ENCODE peak calls at places on chromosomes 11 and 22, in seven cellular contexts. Q, T, V, X, B, P and H are unnamed samples.

GRCh38 chr11:11468919-11469318 is 115.9 kb upstream of the CSNK2A3 start:
- DNase-seq in Q (peak; percentile 48), T (no peak), V (no peak), X (no peak), B (no peak), P (no peak), H (no peak)

GRCh38 chr22:48899523-48900326 is 927.9 kb downstream of the BRD1 start:
- DNase-seq in Q (no peak), T (no peak), V (no peak), X (no peak), B (no peak), P (no peak), H (no peak)

GRCh38 chr11:94860333-94860732 is 92.2 kb downstream of the AMOTL1 start:
- DNase-seq in Q (no peak), T (no peak), V (no peak), X (no peak), B (no peak), P (no peak), H (no peak)

GRCh38 chr11:114026355-114026754 is 33.2 kb upstream of the ZBTB16 start:
- DNase-seq in Q (no peak), T (peak; percentile 10), V (no peak), X (no peak), B (no peak), P (no peak), H (no peak)

GRCh38 chr22:42399315-42400271 is 32.6 kb downstream of the NFAM1 start:
- DNase-seq in Q (no peak), T (no peak), V (no peak), X (no peak), B (no peak), P (no peak), H (peak; percentile 39)

GRCh38 chr11:65506770-65507485 is 8.1 kb downstream of the MALAT1 start:
- DNase-seq in Q (peak; percentile 64), T (no peak), V (no peak), X (peak; percentile 55), B (no peak), P (no peak), H (no peak)

GRCh38 chr11:113457784-113458183 is 17.4 kb downstream of the DRD2 start:
- DNase-seq in Q (no peak), T (no peak), V (no peak), X (no peak), B (no peak), P (no peak), H (no peak)

GRCh38 chr11:76577199-76577920 is 93.2 kb downstream of the LRRC32 start:
- DNase-seq in Q (no peak), T (no peak), V (no peak), X (peak; percentile 92), B (peak; percentile 86), P (peak; percentile 97), H (no peak)

GRCh38 chr11:113736323-113736722 is 30.2 kb upstream of the TMPRSS5 start:
- DNase-seq in Q (no peak), T (no peak), V (no peak), X (no peak), B (no peak), P (no peak), H (no peak)

GRCh38 chr11:78138694-78139421 is 568 bp downstream of the ALG8 start:
- DNase-seq in Q (no peak), T (no peak), V (peak; percentile 31), X (peak; percentile 39), B (peak; percentile 57), P (peak; percentile 31), H (no peak)

GRCh38 chr11:101428918-101429317 is 154.9 kb downstream of the TRPC6 start:
- DNase-seq in Q (no peak), T (no peak), V (no peak), X (no peak), B (peak; percentile 30), P (no peak), H (no peak)

DNA sequence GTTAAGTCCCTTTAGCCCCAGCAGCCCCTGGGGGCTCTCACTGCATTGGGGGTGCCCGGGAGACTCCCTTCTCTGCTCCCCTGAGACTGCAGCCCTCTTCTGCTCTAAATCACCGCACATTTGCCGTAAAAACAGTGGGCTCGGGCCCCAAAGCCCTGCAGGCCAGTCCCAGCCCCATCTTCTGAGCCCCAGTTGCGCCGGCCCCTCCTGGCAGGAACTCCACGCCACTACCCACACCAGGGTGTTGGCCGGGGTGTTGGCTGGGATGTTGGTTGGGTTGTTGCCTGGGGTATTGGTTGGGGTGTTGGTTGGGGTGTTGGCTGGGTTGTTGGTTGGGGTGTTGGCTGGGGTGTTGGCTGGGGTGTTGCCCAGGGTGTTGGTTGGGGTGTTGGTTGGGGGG is 23.5 kb downstream of the OTUB1 start:
- DNase-seq in Q (no peak), T (no peak), V (no peak), X (no peak), B (no peak), P (no peak), H (no peak)
- H3K27ac ChIP-seq in Q (no peak overlapping the region), T (no peak overlapping the region), V (no peak overlapping the region), X (no peak overlapping the region), B (no peak overlapping the region), P (no peak overlapping the region), H (no peak overlapping the region)

DNA sequence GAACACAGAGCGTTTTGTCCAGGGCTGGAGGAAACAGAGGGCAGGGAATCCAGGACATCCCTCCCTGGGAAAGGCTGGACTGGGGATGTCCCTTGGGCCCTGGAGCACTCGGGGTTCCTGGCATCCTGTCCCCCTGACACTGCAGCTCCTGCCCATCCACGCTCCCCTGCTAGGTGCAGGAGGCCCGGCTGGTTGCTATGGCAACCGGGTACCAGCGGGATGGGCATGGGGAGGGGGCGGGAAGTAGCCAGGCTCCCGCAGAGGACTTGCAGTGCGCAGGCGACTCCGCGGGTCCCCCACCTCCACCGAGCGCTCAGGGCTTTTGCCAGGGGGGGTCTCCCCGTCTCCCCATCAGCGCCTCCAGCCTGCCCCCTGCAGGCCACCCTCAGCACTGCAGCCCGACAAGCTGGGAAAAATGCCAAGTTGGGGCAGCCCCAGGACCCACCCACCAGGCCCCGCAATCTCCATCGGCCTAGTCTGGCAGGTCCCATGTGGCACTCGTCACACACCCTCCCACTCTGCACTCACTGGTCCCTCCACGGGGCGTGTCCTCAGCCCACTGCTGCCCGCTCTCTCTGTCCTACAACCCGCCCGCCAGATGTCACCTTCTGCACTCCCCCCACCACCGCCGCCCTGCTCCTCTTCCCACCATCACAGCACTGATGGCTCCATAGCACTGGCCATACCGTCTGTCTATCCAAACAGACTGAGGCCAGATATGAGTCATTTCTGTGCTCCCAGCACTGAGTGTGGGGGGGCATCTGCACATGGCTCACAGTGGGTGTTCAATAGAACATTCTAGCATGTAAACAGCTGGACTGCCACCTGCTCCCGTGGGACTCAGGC is 31.5 kb downstream of the KIAA0930 start:
- DNase-seq in Q (peak; percentile 61), T (peak; percentile 43), V (no peak), X (peak; percentile 16), B (peak; percentile 46), P (no peak), H (no peak)
- TF ChIP-seq CTCF in Q (peak; percentile 45), T (peak; percentile 85), V (peak; percentile 39), X (peak; percentile 67), B (peak; percentile 77), P (peak; percentile 92), H (no peak)

GRCh38 chr11:74592063-74592440 is 330 bp upstream of the POLD3 start:
- DNase-seq in Q (no peak), T (no peak), V (no peak), X (no peak), B (no peak), P (no peak), H (no peak)
- H3K27ac ChIP-seq in Q (peak overlapping the region; percentile 90), T (no peak overlapping the region), V (peak overlapping the region; percentile 94), X (peak overlapping the region; percentile 86), B (peak overlapping the region; percentile 95), P (peak overlapping the region; percentile 30), H (peak overlapping the region; percentile 22)

GRCh38 chr11:13145461-13145860 is 132.1 kb upstream of the BMAL1 start:
- DNase-seq in Q (no peak), T (no peak), V (no peak), X (no peak), B (no peak), P (no peak), H (no peak)
- TF ChIP-seq CTCF in Q (no peak), T (peak; percentile 30), V (no peak), X (no peak), B (no peak), P (no peak), H (no peak)

DNA sequence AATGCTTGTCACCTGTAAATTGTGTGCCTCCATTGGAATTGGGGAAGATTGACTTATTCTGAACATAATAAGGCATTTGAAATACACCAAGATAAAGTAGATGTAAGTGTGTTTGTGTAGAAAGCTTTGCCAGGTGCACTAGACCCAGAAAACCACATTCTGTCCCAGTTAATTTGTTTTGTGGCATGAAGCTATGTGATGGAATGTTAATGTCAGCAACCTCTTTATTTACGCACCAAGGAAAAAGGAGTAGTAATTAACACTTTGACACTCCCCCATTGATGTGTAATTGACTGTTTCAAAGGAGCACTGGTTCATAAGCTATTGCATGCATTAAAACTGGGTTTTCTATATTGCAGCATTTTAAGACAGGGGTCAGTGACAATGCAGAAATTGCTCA is 14.3 kb downstream of the EIF3M start:
- DNase-seq in Q (no peak), T (no peak), V (no peak), X (no peak), B (no peak), P (no peak), H (no peak)
- H3K27ac ChIP-seq in Q (no peak overlapping the region), T (no peak overlapping the region), V (no peak overlapping the region), X (no peak overlapping the region), B (no peak overlapping the region), P (no peak overlapping the region), H (no peak overlapping the region)

GRCh38 chr22:22799561-22799960 is 88.1 kb upstream of the IGLL5 start:
- DNase-seq in Q (no peak), T (no peak), V (no peak), X (no peak), B (no peak), P (no peak), H (peak; percentile 19)

GRCh38 chr22:22803285-22803853 is 84.2 kb upstream of the IGLL5 start:
- DNase-seq in Q (no peak), T (no peak), V (no peak), X (no peak), B (no peak), P (no peak), H (no peak)

GRCh38 chr22:22800716-22801115 is 86.9 kb upstream of the IGLL5 start:
- DNase-seq in Q (no peak), T (no peak), V (no peak), X (no peak), B (no peak), P (no peak), H (peak; percentile 21)

GRCh38 chr22:22798716-22799115 is 88.9 kb upstream of the IGLL5 start:
- DNase-seq in Q (no peak), T (no peak), V (no peak), X (no peak), B (no peak), P (no peak), H (no peak)

DNA sequence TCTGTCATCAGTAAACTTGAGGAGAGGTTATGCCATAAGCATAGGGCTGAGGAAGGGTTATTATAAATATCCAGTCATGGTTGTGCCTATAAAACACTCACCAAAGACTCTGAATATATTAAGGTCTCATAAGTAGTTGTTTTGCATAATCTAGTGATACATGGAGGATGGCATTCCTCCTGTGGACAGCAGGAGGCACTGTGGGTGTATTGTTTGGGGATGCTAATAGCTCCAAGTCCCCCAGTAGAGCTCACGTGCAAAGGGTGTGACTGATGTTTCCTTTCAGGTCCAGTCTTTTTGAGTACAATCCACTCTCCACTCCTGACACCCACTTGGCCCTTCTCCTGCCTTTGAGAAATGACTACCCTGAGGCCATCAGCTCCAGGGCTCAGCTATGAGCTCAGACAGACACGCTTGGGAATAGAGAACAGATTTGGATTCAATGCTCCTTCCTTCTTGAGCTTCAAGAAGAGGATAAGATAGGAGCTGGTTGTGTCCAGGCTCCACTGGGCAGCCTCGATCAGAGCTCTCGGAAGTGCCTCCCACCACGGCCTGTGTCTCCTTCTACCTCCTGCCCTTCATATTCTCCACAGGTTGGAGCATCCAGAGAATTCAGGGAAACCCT is 85.2 kb upstream of the IGLL5 start:
- DNase-seq in Q (no peak), T (no peak), V (no peak), X (no peak), B (no peak), P (no peak), H (peak; percentile 23)
- TF ChIP-seq CTCF in Q (no peak), T (peak; percentile 58), V (no peak), X (no peak), B (peak; percentile 19), P (peak; percentile 18), H (peak; percentile 18)